ENCODE peak calls at places on chromosomes 4 and X, in six cellular contexts. P, C, F, Y, B and Z are unnamed samples.
A peak's percentile ranks its signal among the peaks of the same experiment; 100 is the strongest.

GRCh38 chr4:54093609-54094240 is 6.2 kb upstream of the GSX2 start:
- DNase-seq in P (no peak), C (no peak), F (no peak), Y (no peak), B (no peak), Z (no peak)

GRCh38 chr4:4384837-4385236 is 2.1 kb upstream of the NSG1 start:
- DNase-seq in P (no peak), C (peak; percentile 22), F (peak; percentile 29), Y (peak; percentile 30), B (no peak), Z (no peak)

GRCh38 chr4:76781698-76782595 is 116.0 kb downstream of the SOWAHB start:
- DNase-seq in P (peak; percentile 39), C (peak; percentile 82), F (no peak), Y (peak; percentile 35), B (no peak), Z (no peak)

GRCh38 chr4:2416564-2417195 is 1.8 kb downstream of the ZFYVE28 start:
- DNase-seq in P (no peak), C (no peak), F (no peak), Y (no peak), B (peak; percentile 14), Z (no peak)

GRCh38 chrX:17812763-17813162 is 48.3 kb downstream of the RAI2 start:
- DNase-seq in P (no peak), C (no peak), F (no peak), Y (peak; percentile 31), B (no peak), Z (no peak)

GRCh38 chrX:20383487-20383886 is 116.8 kb upstream of the RPS6KA3 start:
- DNase-seq in P (no peak), C (no peak), F (no peak), Y (peak; percentile 68), B (no peak), Z (no peak)

GRCh38 chrX:41737065-41737464 is 13.1 kb downstream of the GPR82 start:
- DNase-seq in P (no peak), C (no peak), F (no peak), Y (no peak), B (no peak), Z (no peak)

GRCh38 chrX:9832811-9833210 is 46.6 kb downstream of the SHROOM2 start:
- DNase-seq in P (no peak), C (no peak), F (no peak), Y (no peak), B (no peak), Z (no peak)